ENCODE peak calls at places on chromosomes 2 and 18, in ten cellular contexts. J is naive thymus-derived CD4-positive, alpha-beta T cell; Y is cardiac muscle cell; K is suprapubic skin; I is colonic mucosa; E is tibial artery; H is Caco-2; T is neuronal stem cell; V is breast epithelium; X is tibial nerve. B is an unnamed sample. For H3K4me1 and H3K27me3, the result is how much of the 10 kb centered on the place peaks cover.

GRCh38 chr2:106284255-106284654 is 90.2 kb upstream of the UXS1 start:
- DNase-seq in J (no peak), Y (no peak), K (peak), I (no peak), E (no peak), H (no peak), T (no peak), V (no peak), X (no peak), B (no peak)

GRCh38 chr2:223102040-223102899 is 50.3 kb downstream of the KCNE4 start:
- DNase-seq in J (no peak), Y (no peak), K (no peak), I (no peak), E (no peak), H (no peak), T (no peak), V (no peak), X (no peak), B (no peak)

GRCh38 chr2:885230-886071 is 65.2 kb upstream of the SNTG2 start:
- DNase-seq in J (no peak), Y (no peak), K (peak), I (peak), E (no peak), H (no peak), T (no peak), V (no peak), X (no peak), B (no peak)

GRCh38 chr2:37412201-37412600 is 67.8 kb downstream of the QPCT start:
- DNase-seq in J (no peak), Y (no peak), K (no peak), I (no peak), E (no peak), H (no peak), T (no peak), V (no peak), X (no peak), B (no peak)

GRCh38 chr2:157160131-157160530 is 97.4 kb upstream of the GALNT5 start:
- DNase-seq in J (no peak), Y (no peak), K (no peak), I (peak), E (no peak), H (no peak), T (no peak), V (no peak), X (no peak), B (no peak)

GRCh38 chr2:67666386-67667053 is 269.4 kb downstream of the ETAA1 start:
- DNase-seq in J (no peak), Y (no peak), K (no peak), I (no peak), E (peak), H (no peak), T (no peak), V (no peak), X (no peak), B (no peak)

GRCh38 chr2:68774569-68775271 is 40.1 kb downstream of the ARHGAP25 start:
- DNase-seq in J (peak), Y (peak), K (peak), I (peak), E (peak), H (no peak), T (no peak), V (peak), X (peak), B (no peak)

GRCh38 chr18:10475633-10476388 is 21.4 kb downstream of the APCDD1 start:
- DNase-seq in J (no peak), Y (no peak), K (no peak), I (no peak), E (no peak), H (no peak), T (no peak), V (no peak), X (no peak), B (no peak)

GRCh38 chr2:233039217-233040173 is 7.0 kb downstream of the NEU2 start:
- DNase-seq in J (no peak), Y (no peak), K (no peak), I (no peak), E (no peak), H (no peak), T (no peak), V (no peak), X (no peak), B (no peak)

GRCh38 chr2:185970148-185970852 is 231.7 kb downstream of the FSIP2 start:
- DNase-seq in J (no peak), Y (no peak), K (no peak), I (peak), E (no peak), H (peak), T (no peak), V (no peak), X (no peak), B (no peak)

GRCh38 chr2:232418056-232418455 is 11.4 kb downstream of the ALPG start:
- DNase-seq in J (no peak), Y (no peak), K (peak), I (no peak), E (no peak), H (no peak), T (no peak), V (no peak), X (no peak), B (no peak)

GRCh38 chr2:117661619-117662018 is 152.9 kb upstream of the DDX18 start:
- DNase-seq in J (no peak), Y (no peak), K (no peak), I (no peak), E (no peak), H (no peak), T (no peak), V (no peak), X (no peak), B (no peak)

GRCh38 chr2:437772-438393 is 150.0 kb upstream of the ALKAL2 start:
- DNase-seq in J (peak), Y (no peak), K (no peak), I (peak), E (no peak), H (no peak), T (no peak), V (peak), X (no peak), B (no peak)

GRCh38 chr2:86035371-86035882 is 70.3 kb downstream of the POLR1A start:
- DNase-seq in J (no peak), Y (no peak), K (no peak), I (no peak), E (no peak), H (no peak), T (no peak), V (no peak), X (no peak), B (no peak)

GRCh38 chr2:20868377-20868776 is 45.5 kb upstream of the LDAH start:
- DNase-seq in J (peak), Y (no peak), K (no peak), I (no peak), E (no peak), H (no peak), T (no peak), V (no peak), X (no peak), B (no peak)

GRCh38 chr18:10463096-10463495 is 8.7 kb downstream of the APCDD1 start:
- DNase-seq in J (no peak), Y (no peak), K (no peak), I (no peak), E (no peak), H (no peak), T (no peak), V (no peak), X (no peak), B (no peak)

GRCh38 chr2:228545749-228546148 is 364.3 kb upstream of the SPHKAP start:
- DNase-seq in J (no peak), Y (no peak), K (no peak), I (no peak), E (no peak), H (no peak), T (no peak), V (no peak), X (no peak), B (no peak)

GRCh38 chr2:7508220-7508943 is 591.2 kb downstream of the RNF144A start:
- DNase-seq in J (no peak), Y (no peak), K (no peak), I (no peak), E (no peak), H (no peak), T (no peak), V (no peak), X (no peak), B (no peak)

GRCh38 chr18:33577688-33578370 is at the start of gene ASXL3:
- DNase-seq in J (no peak), Y (peak), K (no peak), I (peak), E (peak), H (peak), T (peak), V (no peak), X (peak), B (no peak)

GRCh38 chr2:63780483-63781155 is 61.1 kb upstream of the UGP2 start:
- DNase-seq in J (no peak), Y (no peak), K (no peak), I (no peak), E (no peak), H (no peak), T (no peak), V (no peak), X (no peak), B (no peak)

GRCh38 chr2:18749912-18750526 is 160.7 kb upstream of the NT5C1B start:
- DNase-seq in J (peak), Y (peak), K (no peak), I (peak), E (peak), H (peak), T (peak), V (peak), X (peak), B (peak)

GRCh38 chr2:237208373-237209045 is 122.8 kb downstream of the COPS8 start:
- DNase-seq in J (no peak), Y (peak), K (no peak), I (no peak), E (no peak), H (no peak), T (no peak), V (no peak), X (no peak), B (no peak)

GRCh38 chr2:199596549-199596948 is 138.8 kb upstream of the SATB2 start:
- DNase-seq in J (no peak), Y (peak), K (no peak), I (peak), E (no peak), H (peak), T (no peak), V (no peak), X (no peak), B (peak)

GRCh38 chr18:10020176-10020575 is 106.4 kb downstream of the VAPA start:
- DNase-seq in J (no peak), Y (peak), K (no peak), I (no peak), E (no peak), H (no peak), T (no peak), V (no peak), X (no peak), B (no peak)

GRCh38 chr2:23698116-23698732 is 228.7 kb downstream of the ATAD2B start:
- DNase-seq in J (no peak), Y (no peak), K (no peak), I (no peak), E (no peak), H (no peak), T (no peak), V (no peak), X (peak), B (no peak)

GRCh38 chr18:63677490-63678225 is 16.0 kb upstream of the SERPINB3 start:
- DNase-seq in J (no peak), Y (peak), K (no peak), I (no peak), E (no peak), H (no peak), T (no peak), V (no peak), X (no peak), B (no peak)

GRCh38 chr2:169131587-169132512 is 62.5 kb downstream of the DHRS9 start:
- DNase-seq in J (peak), Y (peak), K (no peak), I (no peak), E (no peak), H (peak), T (no peak), V (no peak), X (no peak), B (peak)

GRCh38 chr2:64844087-64844486 is 145.1 kb upstream of the SLC1A4 start:
- DNase-seq in J (no peak), Y (no peak), K (no peak), I (no peak), E (no peak), H (no peak), T (no peak), V (no peak), X (no peak), B (no peak)

GRCh38 chr2:46801731-46802664 is 113.6 kb downstream of the MCFD2 start:
- DNase-seq in J (no peak), Y (no peak), K (no peak), I (no peak), E (no peak), H (no peak), T (no peak), V (peak), X (no peak), B (no peak)

GRCh38 chr2:195763866-195764265 is 106.8 kb downstream of the SLC39A10 start:
- DNase-seq in J (no peak), Y (no peak), K (no peak), I (no peak), E (no peak), H (no peak), T (no peak), V (no peak), X (no peak), B (no peak)

GRCh38 chr2:180625006-180625844 is 355.2 kb upstream of the UBE2E3 start:
- DNase-seq in J (no peak), Y (peak), K (no peak), I (no peak), E (no peak), H (no peak), T (no peak), V (no peak), X (no peak), B (no peak)

GRCh38 chr2:138094031-138094430 is 129.8 kb downstream of the HNMT start:
- DNase-seq in J (no peak), Y (no peak), K (no peak), I (no peak), E (no peak), H (no peak), T (no peak), V (no peak), X (no peak), B (peak)

GRCh38 chr2:67694464-67694863 is 297.3 kb downstream of the ETAA1 start:
- DNase-seq in J (no peak), Y (no peak), K (no peak), I (no peak), E (no peak), H (no peak), T (no peak), V (no peak), X (no peak), B (no peak)

GRCh38 chr2:67487993-67488392 is 90.9 kb downstream of the ETAA1 start:
- DNase-seq in J (no peak), Y (no peak), K (no peak), I (no peak), E (no peak), H (no peak), T (no peak), V (no peak), X (no peak), B (no peak)

GRCh38 chr18:49364821-49365220 is 95.6 kb downstream of the DYM start:
- DNase-seq in J (no peak), Y (no peak), K (no peak), I (no peak), E (no peak), H (no peak), T (no peak), V (no peak), X (no peak), B (no peak)

GRCh38 chr2:9991829-9992273 is 40.4 kb downstream of the GRHL1 start:
- DNase-seq in J (no peak), Y (no peak), K (no peak), I (no peak), E (peak), H (no peak), T (no peak), V (peak), X (no peak), B (no peak)

GRCh38 chr2:235877271-235877670 is 290.9 kb downstream of the GBX2 start:
- DNase-seq in J (no peak), Y (no peak), K (no peak), I (no peak), E (no peak), H (no peak), T (no peak), V (no peak), X (no peak), B (no peak)

DNA sequence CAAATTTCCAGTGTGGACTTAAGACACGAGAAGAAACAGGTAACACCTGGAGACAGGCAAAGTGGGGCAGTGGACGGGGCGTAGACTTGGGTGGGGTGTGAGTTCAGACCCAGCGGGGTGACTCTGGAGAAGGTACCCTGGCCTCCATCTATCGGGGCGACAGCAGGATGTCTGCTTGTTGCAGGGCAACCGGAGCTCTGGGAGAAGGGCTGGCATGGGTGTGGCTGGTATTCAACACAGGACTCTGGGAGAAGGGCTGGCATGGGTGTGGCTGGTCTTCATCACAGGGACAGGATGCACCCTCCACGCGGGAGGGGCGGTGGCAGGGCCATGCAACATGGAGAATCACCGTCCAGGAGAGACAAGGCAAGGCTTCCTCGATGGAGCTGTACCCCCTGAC is 198.5 kb downstream of the HDAC4 start:
- DNase-seq in J (no peak), Y (no peak), K (peak), I (no peak), E (no peak), H (no peak), T (no peak), V (no peak), X (no peak), B (no peak)
- H3K4me1 ChIP-seq in J (under half), Y (under half), K (under half), I (under half), E (under half), H (under half), T (under half), V (under half), X (under half), B (under half)

DNA sequence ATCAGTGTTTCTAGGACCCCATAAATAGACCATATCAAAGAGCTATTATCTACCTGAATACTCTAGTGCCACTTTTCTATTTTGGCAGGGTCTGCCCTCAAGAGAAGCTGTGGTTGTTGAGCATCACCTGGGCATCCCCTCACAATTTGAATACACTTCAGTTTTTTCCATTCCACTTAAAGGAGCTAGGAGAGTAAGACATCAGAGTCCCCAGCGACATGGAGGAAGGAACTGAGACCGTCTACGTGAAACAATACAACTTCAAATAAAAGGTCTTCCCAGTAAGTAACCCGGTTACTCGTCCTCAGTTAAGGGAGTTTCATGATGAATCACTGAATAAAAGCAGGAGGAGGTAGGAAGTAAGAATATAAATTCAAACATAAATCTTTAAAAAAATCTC is 206.7 kb downstream of the AFF3 start:
- DNase-seq in J (no peak), Y (no peak), K (no peak), I (no peak), E (no peak), H (no peak), T (no peak), V (no peak), X (no peak), B (no peak)
- H3K27me3 ChIP-seq in J (under half), Y (under half), K (under half), I (under half), E (under half), H (under half), T (under half), V (under half), X (under half), B (under half)

DNA sequence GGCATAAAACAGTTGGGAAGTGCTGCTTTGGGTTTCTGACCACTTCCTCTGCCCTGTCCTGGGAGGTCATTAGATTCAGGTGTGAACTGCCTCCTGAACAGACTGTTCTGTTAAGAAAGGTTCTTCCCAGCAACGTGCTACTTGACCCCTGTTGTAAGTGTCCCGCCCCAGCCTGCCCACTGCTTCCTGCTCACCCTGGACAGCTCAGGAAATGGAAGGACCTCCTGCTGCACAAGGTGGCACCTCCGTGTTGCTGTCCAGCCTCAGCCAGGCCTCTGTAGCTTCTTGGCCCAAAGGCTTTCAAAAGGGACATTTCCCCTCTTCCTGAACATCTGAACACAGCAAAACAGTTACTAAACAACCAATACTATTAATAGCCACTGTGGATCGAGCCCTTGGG is 5.3 kb downstream of the TOGARAM2 start:
- DNase-seq in J (no peak), Y (no peak), K (no peak), I (no peak), E (no peak), H (no peak), T (no peak), V (no peak), X (no peak), B (no peak)
- H3K4me1 ChIP-seq in J (under half), Y (under half), K (under half), I (under half), E (under half), H (under half), T (under half), V (under half), X (under half), B (under half)

DNA sequence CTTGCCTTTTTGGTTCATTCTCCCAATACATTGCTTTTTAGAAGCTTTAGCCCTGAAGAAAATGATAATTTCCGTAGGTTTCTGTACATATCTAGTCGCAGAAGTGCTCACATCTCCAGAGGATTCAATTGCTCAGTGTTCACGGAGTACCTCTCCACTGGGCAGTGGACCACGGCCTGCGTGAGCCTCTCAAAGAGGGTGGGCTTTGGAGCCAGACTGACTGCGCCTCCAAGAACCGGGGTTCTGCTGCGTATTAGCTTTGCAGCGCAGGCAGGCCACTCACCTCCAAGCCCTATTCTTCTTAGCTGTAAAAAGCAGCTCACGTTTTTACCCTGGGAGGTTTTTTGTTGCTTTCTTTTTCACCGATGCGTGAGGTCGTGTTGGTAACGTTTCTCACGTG is 35.4 kb downstream of the NTSR2 start:
- DNase-seq in J (no peak), Y (no peak), K (no peak), I (no peak), E (no peak), H (no peak), T (no peak), V (no peak), X (no peak), B (no peak)
- H3K27me3 ChIP-seq in J (under half), Y (under half), K (under half), I (under half), E (under half), H (under half), T (under half), V (under half), X (under half), B (under half)

DNA sequence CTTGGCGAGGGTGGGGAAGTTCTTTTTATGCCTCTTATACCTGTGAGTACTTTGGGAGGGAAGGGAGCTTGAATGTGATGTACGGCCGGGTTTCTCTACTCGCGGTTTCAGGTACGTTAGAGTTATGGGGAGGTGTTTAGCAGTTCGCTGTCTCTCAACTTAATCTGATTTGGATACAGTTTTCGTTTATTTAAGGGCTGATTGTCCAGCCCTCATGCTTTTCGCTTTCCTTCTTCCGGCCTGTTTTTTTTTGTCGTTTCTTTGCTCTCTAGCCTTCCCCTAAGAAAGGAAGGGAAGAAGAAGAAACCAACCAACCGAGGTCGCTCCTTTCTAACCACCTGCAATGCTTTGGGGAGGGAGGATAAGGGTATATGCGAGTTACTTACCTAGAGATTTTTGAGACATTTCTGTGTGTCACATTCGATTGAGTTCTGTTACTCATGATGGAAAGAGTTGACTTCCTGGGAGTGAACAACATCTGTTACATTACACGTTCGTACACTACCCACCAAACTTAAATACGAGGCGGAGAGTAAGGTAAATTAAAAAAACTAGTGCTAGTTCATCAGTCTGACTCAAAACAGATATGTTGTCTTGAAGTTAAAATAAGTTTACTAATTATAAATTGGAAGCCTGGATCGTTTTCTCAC is 867 bp downstream of the EIF5B start:
- DNase-seq in J (peak), Y (peak), K (no peak), I (no peak), E (no peak), H (peak), T (peak), V (no peak), X (no peak), B (peak)
- H3K4me1 ChIP-seq in J (under half), Y (under half), K (under half), I (under half), E (under half), H (under half), T (under half), V (under half), X (under half), B (under half)

B was measured in HAP-1.